ENCODE peak calls at places on chromosomes 3 and 15, in four cellular contexts. O is stimulated activated CD4-positive, alpha-beta T cell treated with anti-CD3 and anti-CD28 coated beads, Interleukin-2, amount 100 ng/mL, for 48 hours; Z is mucosa of gallbladder; A is T-helper 9 cell. F is an unnamed sample.

GRCh38 chr3:161914703-161915102 is 418.1 kb downstream of the OTOL1 start:
- DNase-seq in O (no peak), Z (peak), A (no peak), F (peak)

GRCh38 chr15:68734352-68734751 is 86.3 kb downstream of the ANP32A start:
- DNase-seq in O (no peak), Z (no peak), A (no peak), F (no peak)

GRCh38 chr3:49523756-49524747 is 30.2 kb upstream of the BSN start:
- DNase-seq in O (no peak), Z (no peak), A (no peak), F (no peak)

GRCh38 chr3:99108508-99108907 is 207.0 kb upstream of the DCBLD2 start:
- DNase-seq in O (no peak), Z (no peak), A (no peak), F (no peak)

GRCh38 chr3:133428552-133428951 is 28.7 kb downstream of the BFSP2 start:
- DNase-seq in O (no peak), Z (no peak), A (no peak), F (no peak)

GRCh38 chr15:90780916-90781315 is 63.8 kb downstream of the BLM start:
- DNase-seq in O (no peak), Z (no peak), A (no peak), F (no peak)

GRCh38 chr3:52494446-52494845 is 692 bp upstream of the STAB1 start:
- DNase-seq in O (no peak), Z (no peak), A (no peak), F (no peak)

GRCh38 chr3:123941150-123941941 is 19.7 kb downstream of the CCDC14 start:
- DNase-seq in O (no peak), Z (no peak), A (no peak), F (no peak)

GRCh38 chr3:131960324-131960723 is 74.5 kb downstream of the CPNE4 start:
- DNase-seq in O (no peak), Z (no peak), A (no peak), F (no peak)

GRCh38 chr3:133410191-133410892 is 10.5 kb downstream of the BFSP2 start:
- DNase-seq in O (no peak), Z (no peak), A (no peak), F (no peak)

GRCh38 chr3:2659896-2660295 is 450.3 kb downstream of the IL5RA start:
- DNase-seq in O (no peak), Z (no peak), A (no peak), F (no peak)

GRCh38 chr3:170703121-170703588 is 117.3 kb upstream of the SLC7A14 start:
- DNase-seq in O (no peak), Z (no peak), A (no peak), F (no peak)

GRCh38 chr15:38005949-38006800 is 71.7 kb downstream of the TMCO5A start:
- DNase-seq in O (no peak), Z (no peak), A (no peak), F (no peak)

GRCh38 chr15:57158589-57158988 is 217.7 kb upstream of the CGNL1 start:
- DNase-seq in O (no peak), Z (no peak), A (no peak), F (no peak)

GRCh38 chr3:117926819-117927218 is 1107.8 kb downstream of the IGSF11 start:
- DNase-seq in O (no peak), Z (no peak), A (no peak), F (no peak)

GRCh38 chr3:141191097-141191749 is 40.4 kb upstream of the PXYLP1 start:
- DNase-seq in O (no peak), Z (no peak), A (no peak), F (no peak)